ENCODE peak calls at places on chromosomes 16 and 17, in five cellular contexts. One of them, this sample, is unnamed.

GRCh38 chr17:60095381-60095780 is 16.7 kb upstream of the HEATR6 start:
- DNase-seq in fibroblast of pulmonary artery: no peak
- DNase-seq in fibroblast of villous mesenchyme: no peak
- DNase-seq in GM23338: no peak
- DNase-seq in cardiac fibroblast: no peak
- DNase-seq in this sample: no peak

GRCh38 chr16:29837833-29838232 is 17.6 kb downstream of the MVP start:
- DNase-seq in fibroblast of pulmonary artery: no peak
- DNase-seq in fibroblast of villous mesenchyme: no peak
- DNase-seq in GM23338: no peak
- DNase-seq in cardiac fibroblast: no peak
- DNase-seq in this sample: no peak

GRCh38 chr16:66515543-66516171 is 34.3 kb downstream of the TK2 start:
- DNase-seq in fibroblast of pulmonary artery: peak; percentile 77
- DNase-seq in fibroblast of villous mesenchyme: peak; percentile 40
- DNase-seq in GM23338: peak; percentile 67
- DNase-seq in cardiac fibroblast: peak; percentile 88
- DNase-seq in this sample: peak; percentile 76

GRCh38 chr16:59783191-59783590 is 1049.1 kb upstream of the GOT2 start:
- DNase-seq in fibroblast of pulmonary artery: no peak
- DNase-seq in fibroblast of villous mesenchyme: no peak
- DNase-seq in GM23338: no peak
- DNase-seq in cardiac fibroblast: no peak
- DNase-seq in this sample: no peak

GRCh38 chr17:78717431-78717980 is 64.6 kb downstream of the CYTH1 start:
- DNase-seq in fibroblast of pulmonary artery: peak; percentile 53
- DNase-seq in fibroblast of villous mesenchyme: peak; percentile 40
- DNase-seq in GM23338: peak; percentile 37
- DNase-seq in cardiac fibroblast: peak; percentile 64
- DNase-seq in this sample: peak; percentile 42

GRCh38 chr17:43372273-43372911 is 26.4 kb upstream of the ARL4D start:
- DNase-seq in fibroblast of pulmonary artery: peak; percentile 44
- DNase-seq in fibroblast of villous mesenchyme: peak; percentile 82
- DNase-seq in GM23338: no peak
- DNase-seq in cardiac fibroblast: peak; percentile 47
- DNase-seq in this sample: no peak

GRCh38 chr17:2122641-2123302 is 67.9 kb downstream of the HIC1 start:
- DNase-seq in fibroblast of pulmonary artery: peak; percentile 91
- DNase-seq in fibroblast of villous mesenchyme: peak; percentile 96
- DNase-seq in GM23338: peak; percentile 25
- DNase-seq in cardiac fibroblast: peak; percentile 91
- DNase-seq in this sample: peak; percentile 94

GRCh38 chr17:79981090-79981489 is 54.6 kb downstream of the TBC1D16 start:
- DNase-seq in fibroblast of pulmonary artery: no peak
- DNase-seq in fibroblast of villous mesenchyme: no peak
- DNase-seq in GM23338: no peak
- DNase-seq in cardiac fibroblast: no peak
- DNase-seq in this sample: no peak

GRCh38 chr16:65540913-65541312 is 419.1 kb upstream of the CDH11 start:
- DNase-seq in fibroblast of pulmonary artery: no peak
- DNase-seq in fibroblast of villous mesenchyme: no peak
- DNase-seq in GM23338: no peak
- DNase-seq in cardiac fibroblast: no peak
- DNase-seq in this sample: no peak

GRCh38 chr16:10039220-10040096 is 142.8 kb downstream of the GRIN2A start:
- DNase-seq in fibroblast of pulmonary artery: no peak
- DNase-seq in fibroblast of villous mesenchyme: peak; percentile 1
- DNase-seq in GM23338: peak; percentile 75
- DNase-seq in cardiac fibroblast: no peak
- DNase-seq in this sample: no peak

GRCh38 chr16:85166699-85167588 is 54.7 kb upstream of the CIBAR2 start:
- DNase-seq in fibroblast of pulmonary artery: no peak
- DNase-seq in fibroblast of villous mesenchyme: no peak
- DNase-seq in GM23338: no peak
- DNase-seq in cardiac fibroblast: no peak
- DNase-seq in this sample: no peak

GRCh38 chr16:70724146-70725023 is 38.5 kb upstream of the MTSS2 start:
- DNase-seq in fibroblast of pulmonary artery: no peak
- DNase-seq in fibroblast of villous mesenchyme: no peak
- DNase-seq in GM23338: no peak
- DNase-seq in cardiac fibroblast: no peak
- DNase-seq in this sample: no peak

GRCh38 chr16:19861811-19862327 is 22.8 kb downstream of the GPRC5B start:
- DNase-seq in fibroblast of pulmonary artery: no peak
- DNase-seq in fibroblast of villous mesenchyme: no peak
- DNase-seq in GM23338: peak; percentile 79
- DNase-seq in cardiac fibroblast: no peak
- DNase-seq in this sample: no peak

GRCh38 chr16:85623997-85624601 is 11.0 kb downstream of the GSE1 start:
- DNase-seq in fibroblast of pulmonary artery: no peak
- DNase-seq in fibroblast of villous mesenchyme: no peak
- DNase-seq in GM23338: no peak
- DNase-seq in cardiac fibroblast: no peak
- DNase-seq in this sample: no peak

GRCh38 chr16:77594798-77595625 is 127.3 kb upstream of the NUDT7 start:
- DNase-seq in fibroblast of pulmonary artery: no peak
- DNase-seq in fibroblast of villous mesenchyme: no peak
- DNase-seq in GM23338: no peak
- DNase-seq in cardiac fibroblast: no peak
- DNase-seq in this sample: no peak

GRCh38 chr16:8851761-8852403 is 16.9 kb downstream of the CARHSP1 start:
- DNase-seq in fibroblast of pulmonary artery: no peak
- DNase-seq in fibroblast of villous mesenchyme: no peak
- DNase-seq in GM23338: no peak
- DNase-seq in cardiac fibroblast: no peak
- DNase-seq in this sample: no peak

GRCh38 chr16:51888021-51888420 is 658.9 kb downstream of the TOX3 start:
- DNase-seq in fibroblast of pulmonary artery: no peak
- DNase-seq in fibroblast of villous mesenchyme: peak; percentile 47
- DNase-seq in GM23338: no peak
- DNase-seq in cardiac fibroblast: no peak
- DNase-seq in this sample: peak; percentile 27

GRCh38 chr17:51848451-51848850 is 310.1 kb downstream of the CA10 start:
- DNase-seq in fibroblast of pulmonary artery: no peak
- DNase-seq in fibroblast of villous mesenchyme: no peak
- DNase-seq in GM23338: no peak
- DNase-seq in cardiac fibroblast: no peak
- DNase-seq in this sample: no peak
- H3K4me3 ChIP-seq in fibroblast of pulmonary artery: no peak overlapping the region
- H3K4me3 ChIP-seq in fibroblast of villous mesenchyme: no peak overlapping the region
- H3K4me3 ChIP-seq in GM23338: no peak overlapping the region
- H3K4me3 ChIP-seq in cardiac fibroblast: no peak overlapping the region
- H3K4me3 ChIP-seq in this sample: no peak overlapping the region

GRCh38 chr17:17216776-17217175 is 10.6 kb upstream of the PLD6 start:
- DNase-seq in fibroblast of pulmonary artery: no peak
- DNase-seq in fibroblast of villous mesenchyme: no peak
- DNase-seq in GM23338: no peak
- DNase-seq in cardiac fibroblast: no peak
- DNase-seq in this sample: no peak
- TF ChIP-seq CTCF in fibroblast of pulmonary artery: no peak
- TF ChIP-seq CTCF in fibroblast of villous mesenchyme: no peak
- TF ChIP-seq CTCF in GM23338: peak; percentile 33
- TF ChIP-seq CTCF in cardiac fibroblast: no peak
- TF ChIP-seq CTCF in this sample: no peak

GRCh38 chr16:23064642-23065041 is 84.6 kb downstream of the USP31 start:
- DNase-seq in fibroblast of pulmonary artery: peak; percentile 42
- DNase-seq in fibroblast of villous mesenchyme: peak; percentile 89
- DNase-seq in GM23338: no peak
- DNase-seq in cardiac fibroblast: peak; percentile 41
- DNase-seq in this sample: no peak
- H3K4me3 ChIP-seq in fibroblast of pulmonary artery: no peak overlapping the region
- H3K4me3 ChIP-seq in fibroblast of villous mesenchyme: no peak overlapping the region
- H3K4me3 ChIP-seq in GM23338: no peak overlapping the region
- H3K4me3 ChIP-seq in cardiac fibroblast: no peak overlapping the region
- H3K4me3 ChIP-seq in this sample: no peak overlapping the region

GRCh38 chr17:48095611-48096010 is 5.7 kb downstream of the CBX1 start:
- DNase-seq in fibroblast of pulmonary artery: no peak
- DNase-seq in fibroblast of villous mesenchyme: no peak
- DNase-seq in GM23338: no peak
- DNase-seq in cardiac fibroblast: no peak
- DNase-seq in this sample: no peak

GRCh38 chr17:48093341-48094045 is 7.8 kb downstream of the CBX1 start:
- DNase-seq in fibroblast of pulmonary artery: no peak
- DNase-seq in fibroblast of villous mesenchyme: no peak
- DNase-seq in GM23338: no peak
- DNase-seq in cardiac fibroblast: no peak
- DNase-seq in this sample: no peak
- TF ChIP-seq CTCF in fibroblast of pulmonary artery: no peak
- TF ChIP-seq CTCF in fibroblast of villous mesenchyme: no peak
- TF ChIP-seq CTCF in GM23338: no peak
- TF ChIP-seq CTCF in cardiac fibroblast: no peak
- TF ChIP-seq CTCF in this sample: no peak

GRCh38 chr16:75002474-75002873 is 3.6 kb downstream of the ZNRF1 start:
- DNase-seq in fibroblast of pulmonary artery: no peak
- DNase-seq in fibroblast of villous mesenchyme: no peak
- DNase-seq in GM23338: no peak
- DNase-seq in cardiac fibroblast: no peak
- DNase-seq in this sample: no peak
- H3K4me3 ChIP-seq in fibroblast of pulmonary artery: no peak overlapping the region
- H3K4me3 ChIP-seq in fibroblast of villous mesenchyme: no peak overlapping the region
- H3K4me3 ChIP-seq in GM23338: no peak overlapping the region
- H3K4me3 ChIP-seq in cardiac fibroblast: no peak overlapping the region
- H3K4me3 ChIP-seq in this sample: no peak overlapping the region

GRCh38 chr16:50069060-50069459 is 3.3 kb downstream of the HEATR3 start:
- DNase-seq in fibroblast of pulmonary artery: no peak
- DNase-seq in fibroblast of villous mesenchyme: no peak
- DNase-seq in GM23338: no peak
- DNase-seq in cardiac fibroblast: no peak
- DNase-seq in this sample: no peak

GRCh38 chr16:50068550-50068949 is 2.8 kb downstream of the HEATR3 start:
- DNase-seq in fibroblast of pulmonary artery: peak; percentile 41
- DNase-seq in fibroblast of villous mesenchyme: peak; percentile 79
- DNase-seq in GM23338: no peak
- DNase-seq in cardiac fibroblast: peak; percentile 40
- DNase-seq in this sample: peak; percentile 95

GRCh38 chr16:50065624-50066481 is at the start of gene HEATR3:
- DNase-seq in fibroblast of pulmonary artery: peak; percentile 95
- DNase-seq in fibroblast of villous mesenchyme: peak; percentile 94
- DNase-seq in GM23338: peak; percentile 94
- DNase-seq in cardiac fibroblast: peak; percentile 97
- DNase-seq in this sample: peak; percentile 96

GRCh38 chr16:50066482-50067289 is 916 bp downstream of the HEATR3 start:
- DNase-seq in fibroblast of pulmonary artery: no peak
- DNase-seq in fibroblast of villous mesenchyme: no peak
- DNase-seq in GM23338: no peak
- DNase-seq in cardiac fibroblast: no peak
- DNase-seq in this sample: no peak

DNA sequence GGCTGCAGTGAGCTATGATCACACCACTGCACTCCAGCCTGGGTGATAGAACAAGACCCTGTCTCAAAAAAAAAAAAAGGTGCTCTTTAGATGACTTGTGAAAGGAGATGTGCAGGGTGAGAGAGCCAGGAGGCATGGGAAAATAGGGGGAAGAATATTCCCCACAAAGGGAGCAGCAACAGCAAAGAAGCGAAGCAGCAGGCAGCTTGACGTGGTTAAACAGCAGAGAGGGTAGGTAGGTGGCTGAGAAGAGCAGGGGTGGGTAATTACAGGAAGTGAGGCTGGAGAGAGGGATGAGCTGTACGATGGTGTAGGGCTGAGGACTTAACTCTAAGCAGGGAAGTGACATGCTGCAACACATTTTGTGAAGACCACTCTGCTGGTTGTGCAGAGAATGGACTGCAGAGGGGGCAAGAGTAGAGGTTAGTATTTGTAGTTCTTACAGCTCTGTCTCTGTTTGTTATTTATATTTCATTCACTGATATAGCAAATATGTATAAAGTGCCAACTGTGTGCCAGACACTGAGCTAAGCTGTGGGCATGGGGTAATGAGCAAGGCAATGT is 1.6 kb downstream of the HEATR3 start:
- DNase-seq in fibroblast of pulmonary artery: peak; percentile 75
- DNase-seq in fibroblast of villous mesenchyme: peak; percentile 70
- DNase-seq in GM23338: peak; percentile 47
- DNase-seq in cardiac fibroblast: peak; percentile 75
- DNase-seq in this sample: peak; percentile 85
- TF ChIP-seq CTCF in fibroblast of pulmonary artery: peak; percentile 69
- TF ChIP-seq CTCF in fibroblast of villous mesenchyme: peak; percentile 65
- TF ChIP-seq CTCF in GM23338: peak; percentile 56
- TF ChIP-seq CTCF in cardiac fibroblast: peak; percentile 51
- TF ChIP-seq CTCF in this sample: peak; percentile 76